ENCODE peak calls at places on chromosomes 13 and 19, in four cellular contexts. One of them, this sample, is unnamed.

GRCh38 chr19:56625708-56626107 is 17.3 kb upstream of the SMIM17 start:
- DNase-seq in pancreas: no peak
- DNase-seq in brain microvascular endothelial cell: no peak
- DNase-seq in coronary artery: no peak
- DNase-seq in this sample: no peak

GRCh38 chr19:40348961-40349507 is 539 bp downstream of the PLD3 start:
- DNase-seq in coronary artery: no peak
- DNase-seq in brain microvascular endothelial cell: peak
- DNase-seq in pancreas: no peak
- DNase-seq in this sample: peak

GRCh38 chr19:48663667-48664066 is 9.2 kb downstream of the NTN5 start:
- DNase-seq in pancreas: no peak
- DNase-seq in coronary artery: no peak
- DNase-seq in brain microvascular endothelial cell: no peak
- DNase-seq in this sample: no peak

GRCh38 chr13:98206946-98207345 is 29.9 kb upstream of the RNF113B start:
- DNase-seq in brain microvascular endothelial cell: peak
- DNase-seq in pancreas: no peak
- DNase-seq in coronary artery: no peak
- DNase-seq in this sample: peak

GRCh38 chr13:79457948-79458347 is 23.0 kb upstream of the NDFIP2 start:
- DNase-seq in brain microvascular endothelial cell: peak
- DNase-seq in coronary artery: no peak
- DNase-seq in pancreas: no peak
- DNase-seq in this sample: peak

GRCh38 chr19:574658-575526 is 2.5 kb downstream of the BSG start:
- DNase-seq in pancreas: peak
- DNase-seq in coronary artery: no peak
- DNase-seq in brain microvascular endothelial cell: peak
- DNase-seq in this sample: peak

GRCh38 chr19:12786149-12786870 is 5.0 kb upstream of the JUNB start:
- DNase-seq in brain microvascular endothelial cell: no peak
- DNase-seq in coronary artery: peak
- DNase-seq in pancreas: peak
- DNase-seq in this sample: no peak

GRCh38 chr13:30730526-30730925 is 4.8 kb upstream of the ALOX5AP start:
- DNase-seq in coronary artery: peak
- DNase-seq in brain microvascular endothelial cell: no peak
- DNase-seq in pancreas: no peak
- DNase-seq in this sample: no peak

GRCh38 chr19:49679832-49680472 is 2.9 kb downstream of the PRMT1 start:
- DNase-seq in brain microvascular endothelial cell: no peak
- DNase-seq in coronary artery: no peak
- DNase-seq in pancreas: peak
- DNase-seq in this sample: no peak
- H3K4me3 ChIP-seq in brain microvascular endothelial cell: no peak
- H3K4me3 ChIP-seq in coronary artery: peak
- H3K4me3 ChIP-seq in pancreas: no peak
- H3K4me3 ChIP-seq in this sample: no peak

GRCh38 chr19:38556521-38557174 is 61.1 kb downstream of the MAP4K1 start:
- DNase-seq in brain microvascular endothelial cell: no peak
- DNase-seq in pancreas: no peak
- DNase-seq in coronary artery: no peak
- DNase-seq in this sample: no peak
- TF ChIP-seq CTCF in brain microvascular endothelial cell: peak
- TF ChIP-seq CTCF in pancreas: no peak
- TF ChIP-seq CTCF in coronary artery: no peak
- TF ChIP-seq CTCF in this sample: peak

GRCh38 chr19:15463865-15464371 is 426 bp downstream of the RASAL3 start:
- DNase-seq in pancreas: no peak
- DNase-seq in coronary artery: no peak
- DNase-seq in brain microvascular endothelial cell: no peak
- DNase-seq in this sample: no peak
- H3K4me3 ChIP-seq in pancreas: peak
- H3K4me3 ChIP-seq in coronary artery: peak
- H3K4me3 ChIP-seq in brain microvascular endothelial cell: no peak
- H3K4me3 ChIP-seq in this sample: no peak

DNA sequence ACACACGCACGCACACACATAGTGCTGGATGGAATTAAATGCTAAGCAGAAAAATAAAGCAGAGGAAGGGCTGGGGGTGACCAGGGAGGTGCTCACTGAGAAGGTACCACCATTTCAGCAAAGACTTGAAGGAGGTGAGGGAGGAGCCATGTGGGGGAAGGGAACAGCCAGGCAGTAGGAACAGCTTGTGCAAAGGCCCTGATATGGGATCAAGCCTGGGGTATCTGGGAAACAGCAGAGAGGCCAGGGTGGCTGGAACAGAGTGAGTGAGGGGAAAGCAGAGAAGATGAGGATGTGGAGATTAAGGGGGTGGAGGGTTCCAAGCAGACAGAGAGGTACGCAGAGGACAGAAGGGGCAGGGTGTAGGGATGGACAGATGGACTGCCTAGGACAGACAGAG is 25.2 kb downstream of the NOTCH3 start:
- DNase-seq in brain microvascular endothelial cell: no peak
- DNase-seq in pancreas: no peak
- DNase-seq in coronary artery: no peak
- DNase-seq in this sample: no peak
- TF ChIP-seq CTCF in brain microvascular endothelial cell: no peak
- TF ChIP-seq CTCF in pancreas: no peak
- TF ChIP-seq CTCF in coronary artery: no peak
- TF ChIP-seq CTCF in this sample: no peak

DNA sequence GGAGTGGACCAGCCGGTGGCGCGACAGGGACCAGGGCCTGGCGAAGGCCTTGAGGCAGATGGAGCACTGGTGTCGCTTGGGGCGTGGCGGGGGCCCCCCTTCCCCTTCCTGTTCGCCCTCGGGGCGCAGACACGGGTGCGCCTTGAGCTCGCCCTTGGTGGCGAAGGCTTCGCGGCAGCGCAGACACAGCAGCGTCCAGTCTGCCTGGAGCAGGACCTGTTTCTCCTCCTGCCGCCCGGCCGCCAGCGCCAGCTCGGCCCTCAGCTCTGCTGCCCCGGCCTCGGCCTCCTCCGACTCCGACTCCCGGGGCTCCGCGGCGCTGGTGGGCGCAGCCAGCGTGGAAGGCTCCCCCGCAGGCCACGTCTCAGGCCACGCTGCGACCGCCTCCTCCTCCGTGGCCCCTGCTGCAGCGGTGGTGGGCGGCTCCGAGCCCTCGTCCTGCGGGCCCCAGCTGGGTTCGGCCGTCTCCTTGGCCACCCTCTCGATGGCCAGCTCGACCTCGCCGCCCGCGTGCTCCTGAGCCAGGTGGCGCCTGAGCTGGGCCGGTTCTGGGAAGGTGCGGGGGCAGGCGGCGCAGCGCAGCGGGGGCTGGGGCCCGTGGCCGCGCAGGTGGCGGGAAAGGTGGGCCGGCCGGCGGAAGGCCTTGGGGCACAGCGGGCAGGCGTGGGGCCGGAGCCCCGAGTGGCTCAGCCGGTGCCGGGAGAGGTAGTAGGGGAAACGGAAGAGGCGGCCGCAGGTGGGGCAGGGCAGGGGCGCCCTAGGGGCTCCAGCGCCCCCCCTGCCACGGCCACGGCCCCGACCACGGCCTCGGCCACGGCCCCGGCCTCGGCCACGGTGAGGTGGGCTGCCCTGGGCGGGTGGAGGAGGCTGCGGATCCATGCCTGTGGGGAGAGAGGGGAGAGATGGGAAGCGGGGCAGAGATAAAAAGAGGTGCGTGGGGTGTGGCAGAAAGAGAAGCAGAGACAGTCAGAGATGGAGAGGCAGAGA is 1.6 kb downstream of the ZNF579 start:
- DNase-seq in coronary artery: no peak
- DNase-seq in pancreas: peak
- DNase-seq in brain microvascular endothelial cell: no peak
- DNase-seq in this sample: no peak
- H3K4me3 ChIP-seq in coronary artery: peak
- H3K4me3 ChIP-seq in pancreas: peak
- H3K4me3 ChIP-seq in brain microvascular endothelial cell: peak
- H3K4me3 ChIP-seq in this sample: peak

GRCh38 chr19:55136399-55137102 is 12.5 kb downstream of the TNNT1 start:
- DNase-seq in coronary artery: no peak
- DNase-seq in pancreas: no peak
- DNase-seq in brain microvascular endothelial cell: no peak
- DNase-seq in this sample: no peak

GRCh38 chr19:55131421-55131820 is 14.0 kb upstream of the PPP1R12C start:
- DNase-seq in brain microvascular endothelial cell: no peak
- DNase-seq in pancreas: no peak
- DNase-seq in coronary artery: no peak
- DNase-seq in this sample: peak

GRCh38 chr19:55134732-55135131 is 14.3 kb downstream of the TNNT1 start:
- DNase-seq in coronary artery: no peak
- DNase-seq in brain microvascular endothelial cell: no peak
- DNase-seq in pancreas: no peak
- DNase-seq in this sample: no peak

GRCh38 chr19:55133639-55134444 is 15.2 kb downstream of the TNNT1 start:
- DNase-seq in coronary artery: no peak
- DNase-seq in brain microvascular endothelial cell: no peak
- DNase-seq in pancreas: no peak
- DNase-seq in this sample: no peak

DNA sequence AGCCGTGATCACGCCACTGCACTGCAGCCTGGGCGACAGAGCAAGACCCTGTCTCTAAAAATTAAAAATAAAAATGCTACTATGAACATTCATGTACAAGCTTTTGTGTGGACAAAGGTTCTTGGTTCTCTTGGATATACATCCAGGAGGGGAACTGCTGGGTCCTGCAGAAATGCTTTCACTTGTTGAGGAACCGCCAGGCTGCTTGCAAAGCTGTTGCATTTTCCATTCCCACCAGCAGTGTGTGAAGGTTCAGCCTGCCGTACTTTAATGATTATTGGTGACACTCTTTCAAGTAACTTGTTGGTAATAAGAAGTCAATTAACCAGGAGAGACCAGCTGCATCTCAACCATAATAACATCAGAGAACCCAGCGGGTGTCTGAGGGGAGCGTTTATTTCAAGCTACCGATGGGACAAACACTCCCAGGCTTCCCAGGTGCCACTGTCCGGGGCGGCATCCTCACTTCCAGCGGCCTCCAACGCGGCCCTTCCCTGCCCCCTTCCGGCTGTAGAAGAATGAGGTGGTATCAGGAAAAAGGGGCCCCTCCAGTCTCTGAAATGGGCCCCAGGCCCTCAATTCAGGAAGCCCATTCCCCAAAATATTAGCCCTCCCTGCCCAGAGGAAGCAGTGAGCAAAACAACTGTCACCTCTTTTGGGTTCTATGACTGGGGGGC is 15.2 kb upstream of the PPP1R12C start:
- DNase-seq in pancreas: no peak
- DNase-seq in coronary artery: no peak
- DNase-seq in brain microvascular endothelial cell: no peak
- DNase-seq in this sample: no peak
- TF ChIP-seq CTCF in pancreas: no peak
- TF ChIP-seq CTCF in coronary artery: no peak
- TF ChIP-seq CTCF in brain microvascular endothelial cell: no peak
- TF ChIP-seq CTCF in this sample: no peak

This sample was measured in fibroblast of mammary gland.